ENCODE peak calls at places on chromosomes 12 and 14, in six cellular contexts. L is AG10803; R is K562; F is activated T-helper 1 cell treated with anti-CD3 and anti-CD28 coated beads, Interleukin-12 subunit alpha, Interleukin-12 subunit beta, Interleukin-2, Interleukin-4 antibody, amounts not matched to agents 30 ng/mL and 10 ng/mL and 1 ng/mL, durations not matched to agents 14 hours and 24 hours and 36 hours; Y is naive thymus-derived CD8-positive, alpha-beta T cell; E is LHCN-M2. S is an unnamed sample.
A peak's percentile ranks its signal among the peaks of the same experiment; 100 is the strongest.

GRCh38 chr14:34212574-34212973 is 249.5 kb downstream of the SPTSSA start:
- DNase-seq in L (no peak), F (no peak), Y (no peak), E (no peak), R (no peak), S (no peak)

GRCh38 chr12:109232731-109233130 is 76.4 kb downstream of the FOXN4 start:
- DNase-seq in L (no peak), E (no peak), R (no peak), Y (no peak), F (no peak), S (no peak)

GRCh38 chr14:76977793-76978730 is 50.4 kb downstream of the IRF2BPL start:
- DNase-seq in Y (peak; percentile 86), E (no peak), L (peak; percentile 71), R (peak; percentile 85), F (peak; percentile 85), S (peak; percentile 57)

GRCh38 chr12:132717531-132718387 is 7.1 kb downstream of the PGAM5 start:
- DNase-seq in Y (no peak), E (no peak), F (no peak), L (no peak), R (no peak), S (no peak)

GRCh38 chr14:49593016-49593415 is 5.7 kb upstream of the LRR1 start:
- DNase-seq in Y (no peak), E (no peak), L (no peak), F (no peak), R (no peak), S (no peak)

GRCh38 chr12:63206908-63207307 is 55.9 kb upstream of the AVPR1A start:
- DNase-seq in F (no peak), Y (no peak), L (peak; percentile 7), E (peak; percentile 62), R (no peak), S (no peak)

GRCh38 chr14:71322660-71323250 is 415.5 kb downstream of the PCNX1 start:
- DNase-seq in E (peak; percentile 59), R (peak; percentile 30), F (no peak), L (peak; percentile 70), Y (no peak), S (peak; percentile 3)

GRCh38 chr14:68655021-68655811 is 137.7 kb downstream of the ZFP36L1 start:
- DNase-seq in L (no peak), Y (no peak), R (no peak), E (peak; percentile 77), F (no peak), S (no peak)

GRCh38 chr12:123237646-123238329 is 4.6 kb downstream of the MTRFR start:
- DNase-seq in Y (peak; percentile 82), R (peak; percentile 75), E (peak; percentile 71), F (peak; percentile 36), L (peak; percentile 66), S (peak; percentile 62)

GRCh38 chr12:12503384-12504078 is 59.1 kb downstream of the DUSP16 start:
- DNase-seq in L (no peak), Y (no peak), F (no peak), R (no peak), E (no peak), S (no peak)

GRCh38 chr12:118038122-118038521 is 21.6 kb downstream of the RFC5 start:
- DNase-seq in F (no peak), E (no peak), R (no peak), L (no peak), Y (no peak), S (no peak)

GRCh38 chr12:90842477-90842876 is 112.5 kb downstream of the CCER1 start:
- DNase-seq in L (no peak), E (no peak), Y (no peak), R (no peak), F (no peak), S (no peak)

GRCh38 chr14:45491914-45492313 is 238.9 kb upstream of the MIS18BP1 start:
- DNase-seq in F (no peak), E (no peak), Y (no peak), L (no peak), R (no peak), S (no peak)

GRCh38 chr12:47068539-47068938 is 10.9 kb upstream of the PCED1B start:
- DNase-seq in F (no peak), R (no peak), E (peak; percentile 90), Y (no peak), L (no peak), S (no peak)

GRCh38 chr14:26163761-26164160 is 434.1 kb downstream of the NOVA1 start:
- DNase-seq in R (no peak), E (peak; percentile 1), F (no peak), Y (no peak), L (peak; percentile 49), S (no peak)

GRCh38 chr14:68384335-68384734 is 408.5 kb downstream of the ZFP36L1 start:
- DNase-seq in L (peak; percentile 63), E (no peak), R (no peak), Y (no peak), F (no peak), S (no peak)

GRCh38 chr12:52267266-52267665 is 7.2 kb upstream of the KRT86 start:
- DNase-seq in L (no peak), R (no peak), Y (peak; percentile 9), F (no peak), E (no peak), S (no peak)

GRCh38 chr12:26691234-26691970 is 141.6 kb downstream of the ITPR2 start:
- DNase-seq in R (peak; percentile 79), Y (no peak), L (peak; percentile 91), E (peak; percentile 90), F (no peak), S (no peak)

GRCh38 chr12:9940370-9940769 is 8.2 kb upstream of the CLEC2A start:
- DNase-seq in R (peak; percentile 22), F (no peak), L (no peak), E (peak; percentile 8), Y (no peak), S (no peak)

GRCh38 chr12:14482886-14483285 is 84.8 kb downstream of the PLBD1 start:
- DNase-seq in L (no peak), F (no peak), R (no peak), Y (no peak), E (no peak), S (no peak)

S was measured in CD4-positive, alpha-beta T cell.